ENCODE peak calls at places on chromosomes 11 and 22, in four cellular contexts. S is SK-N-SH, Z is HepG2, A is GM12878. L is an unnamed sample.

GRCh38 chr11:48063424-48063978 is 83.1 kb downstream of the PTPRJ start:
- DNase-seq in A (no peak), S (no peak), Z (no peak), L (no peak)

GRCh38 chr11:116420770-116421528 is 351.8 kb downstream of the BUD13 start:
- DNase-seq in S (no peak), A (no peak), Z (no peak), L (no peak)

GRCh38 chr11:105202844-105203548 is 63.4 kb upstream of the CARD18 start:
- DNase-seq in Z (peak; percentile 96), A (no peak), S (no peak), L (no peak)

GRCh38 chr22:48968201-48968959 is 859.3 kb downstream of the BRD1 start:
- DNase-seq in Z (peak; percentile 23), A (no peak), S (no peak), L (no peak)

GRCh38 chr22:37758698-37759097 is 49.0 kb upstream of the GCAT start:
- DNase-seq in S (no peak), Z (no peak), A (no peak), L (no peak)

GRCh38 chr22:36734171-36735058 is 30.9 kb upstream of the CACNG2 start:
- DNase-seq in A (no peak), S (no peak), Z (no peak), L (no peak)

GRCh38 chr11:117535201-117535869 is 207.7 kb downstream of the CEP164 start:
- DNase-seq in Z (no peak), S (peak; percentile 70), A (no peak), L (no peak)

GRCh38 chr11:20363500-20364411 is at the start of gene HTATIP2:
- DNase-seq in Z (no peak), A (no peak), S (no peak), L (peak; percentile 88)

GRCh38 chr11:101862410-101863233 is 52.2 kb upstream of the CEP126 start:
- DNase-seq in A (no peak), S (peak; percentile 15), Z (peak; percentile 76), L (no peak)

GRCh38 chr11:111302298-111302697 is 4.0 kb downstream of the POU2AF3 start:
- DNase-seq in Z (no peak), S (no peak), A (no peak), L (no peak)

GRCh38 chr11:57379732-57380131 is 1.2 kb downstream of the PRG3 start:
- DNase-seq in S (no peak), Z (no peak), A (no peak), L (peak; percentile 59)

GRCh38 chr22:28017859-28018258 is 98.8 kb upstream of the PITPNB start:
- DNase-seq in Z (no peak), A (no peak), S (no peak), L (no peak)

GRCh38 chr22:32712644-32713355 is 88.7 kb upstream of the TIMP3 start:
- DNase-seq in S (no peak), Z (no peak), A (no peak), L (no peak)

GRCh38 chr11:47611240-47611863 is 17.1 kb upstream of the C1QTNF4 start:
- DNase-seq in Z (no peak), S (no peak), A (peak; percentile 42), L (no peak)

GRCh38 chr11:134398644-134399292 is 13.3 kb downstream of the B3GAT1 start:
- DNase-seq in S (peak; percentile 79), Z (no peak), A (no peak), L (no peak)

GRCh38 chr11:61342207-61342803 is 9.3 kb downstream of the TKFC start:
- DNase-seq in Z (no peak), S (no peak), A (no peak), L (peak; percentile 89)

GRCh38 chr11:910044-910588 is 494 bp downstream of the CHID1 start:
- DNase-seq in Z (no peak), A (no peak), S (no peak), L (no peak)

GRCh38 chr11:64918056-64918455 is 1.0 kb upstream of the ATG2A start:
- DNase-seq in S (no peak), A (no peak), Z (peak; percentile 16), L (no peak)

GRCh38 chr11:10026514-10026913 is 267.5 kb downstream of the SBF2 start:
- DNase-seq in S (no peak), Z (no peak), A (no peak), L (no peak)

GRCh38 chr11:104856607-104857006 is 41.7 kb downstream of the CASP12 start:
- DNase-seq in A (no peak), S (no peak), Z (no peak), L (no peak)

GRCh38 chr11:1891831-1892115 is at the start of gene PRR33:
- DNase-seq in S (peak; percentile 26), A (no peak), Z (no peak), L (no peak)

GRCh38 chr22:44203203-44203602 is 22.5 kb downstream of the PARVG start:
- DNase-seq in A (no peak), S (no peak), Z (no peak), L (no peak)

GRCh38 chr22:44200855-44201550 is 20.3 kb downstream of the PARVG start:
- DNase-seq in A (no peak), Z (no peak), S (no peak), L (no peak)

GRCh38 chr22:44201556-44202129 is 20.9 kb downstream of the PARVG start:
- DNase-seq in S (no peak), A (no peak), Z (no peak), L (no peak)

GRCh38 chr22:44200451-44200850 is 19.7 kb downstream of the PARVG start:
- DNase-seq in A (no peak), S (no peak), Z (no peak), L (no peak)

GRCh38 chr22:44202261-44202789 is 21.6 kb downstream of the PARVG start:
- DNase-seq in S (no peak), A (no peak), Z (no peak), L (no peak)
- TF ChIP-seq CHD2 in S (no peak), A (no peak), Z (no peak), L (no peak)

DNA sequence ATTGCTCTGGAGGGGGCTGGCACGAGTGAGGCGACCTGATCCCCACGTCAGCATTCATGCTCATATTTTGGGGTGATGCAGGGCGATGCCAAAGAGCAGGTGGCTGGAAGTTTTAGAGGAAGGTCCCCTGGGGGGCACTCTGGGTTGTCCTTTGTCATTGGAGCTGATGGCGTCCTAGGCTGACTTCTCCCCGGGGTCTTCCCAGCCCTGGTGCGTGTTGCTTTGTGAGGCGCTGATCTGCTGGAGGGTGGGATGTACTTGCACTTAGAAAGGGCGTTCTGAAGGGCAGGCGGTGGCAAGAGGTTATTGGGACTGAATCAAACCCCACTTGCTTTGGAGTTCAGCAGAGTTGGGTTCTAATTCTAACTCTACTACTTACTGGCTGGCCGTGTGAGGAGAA is 313.3 kb downstream of the NTM start:
- DNase-seq in A (no peak), S (no peak), Z (no peak), L (no peak)
- TF ChIP-seq NFIC in A (no peak), S (no peak), Z (no peak), L (no peak)

DNA sequence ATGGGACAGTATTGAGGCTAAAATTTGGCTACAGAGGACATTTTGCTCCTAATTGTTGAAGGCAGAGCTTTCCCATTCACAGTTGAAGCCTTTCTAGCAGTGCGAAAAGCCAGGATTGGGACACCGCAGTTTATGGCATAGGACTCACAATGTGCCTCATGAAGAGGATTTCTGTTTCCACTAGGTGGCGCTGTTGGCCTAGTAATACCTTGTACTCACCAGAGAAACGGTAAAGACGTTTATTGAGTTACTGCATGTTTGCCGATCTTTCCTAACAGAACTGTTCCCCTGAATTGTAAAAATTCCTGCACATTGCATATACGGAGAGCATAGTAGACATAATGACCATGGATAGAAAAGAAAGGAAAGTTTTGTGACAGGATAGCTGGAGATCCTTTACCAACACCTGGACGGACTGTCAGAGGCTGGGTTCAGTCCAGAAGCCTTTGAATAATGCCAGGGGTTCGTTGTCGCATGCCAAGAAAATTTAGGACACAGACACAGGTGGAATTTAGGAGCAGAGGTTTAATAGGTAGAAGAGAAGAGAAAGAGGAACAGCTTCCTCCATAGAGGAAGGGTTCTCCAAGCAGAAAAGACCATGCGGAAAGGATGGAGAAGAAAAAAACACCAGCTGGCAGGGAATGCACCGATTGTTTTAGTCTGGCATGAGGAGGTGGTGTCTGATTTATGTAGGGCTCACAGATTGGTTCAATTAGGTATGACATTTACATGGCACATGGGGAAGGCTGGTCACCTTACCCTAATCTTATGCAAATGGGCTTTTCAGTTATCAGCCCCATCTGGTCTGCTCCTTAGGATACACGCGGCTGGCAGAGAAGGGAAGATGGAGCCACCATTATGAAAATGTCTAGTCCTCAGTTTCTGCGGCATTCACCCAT is 10.8 kb upstream of the OR51D1 start:
- DNase-seq in Z (peak; percentile 45), S (peak; percentile 31), A (no peak), L (peak; percentile 59)
- TF ChIP-seq CHD2 in Z (no peak), S (no peak), A (no peak), L (no peak)

DNA sequence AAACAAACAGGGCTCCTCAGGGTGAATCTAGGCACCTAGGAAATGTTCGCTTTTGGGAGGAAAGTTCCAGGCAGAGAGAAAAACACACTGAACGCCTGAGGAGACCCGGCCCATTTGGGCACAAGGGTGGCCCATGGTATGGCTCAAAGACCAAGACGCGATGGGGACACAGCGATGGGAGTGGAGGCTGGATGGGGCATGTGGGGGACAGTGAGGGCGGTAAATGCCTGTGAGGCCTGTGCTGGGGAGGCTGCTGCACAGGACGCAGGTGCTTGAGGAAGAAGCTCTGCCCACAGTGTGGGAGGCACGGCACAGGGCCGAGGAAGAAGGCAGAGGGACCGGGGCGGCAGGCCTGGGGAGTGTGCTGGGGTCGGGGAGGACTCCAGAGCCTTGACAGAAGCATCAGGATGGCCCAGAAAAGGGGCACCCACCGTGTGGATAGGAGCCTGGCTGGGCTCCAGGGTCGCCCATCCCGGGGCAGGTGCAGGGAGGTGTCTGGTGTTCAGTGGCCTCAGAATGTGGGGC is 75.9 kb upstream of the WNT11 start:
- DNase-seq in A (no peak), S (no peak), Z (no peak), L (no peak)
- TF ChIP-seq NFIC in A (no peak), S (no peak), Z (no peak), L (no peak)

GRCh38 chr11:12680246-12680939 is 6.2 kb downstream of the TEAD1 start:
- DNase-seq in S (peak; percentile 75), Z (peak; percentile 44), A (no peak), L (peak; percentile 71)
- TF ChIP-seq CHD2 in S (peak; percentile 74), Z (no peak), A (no peak), L (no peak)

GRCh38 chr11:119471329-119471728 is 48.4 kb upstream of the THY1 start:
- DNase-seq in S (no peak), A (no peak), Z (no peak), L (no peak)
- TF ChIP-seq NFIC in S (no peak), A (no peak), Z (no peak), L (no peak)

DNA sequence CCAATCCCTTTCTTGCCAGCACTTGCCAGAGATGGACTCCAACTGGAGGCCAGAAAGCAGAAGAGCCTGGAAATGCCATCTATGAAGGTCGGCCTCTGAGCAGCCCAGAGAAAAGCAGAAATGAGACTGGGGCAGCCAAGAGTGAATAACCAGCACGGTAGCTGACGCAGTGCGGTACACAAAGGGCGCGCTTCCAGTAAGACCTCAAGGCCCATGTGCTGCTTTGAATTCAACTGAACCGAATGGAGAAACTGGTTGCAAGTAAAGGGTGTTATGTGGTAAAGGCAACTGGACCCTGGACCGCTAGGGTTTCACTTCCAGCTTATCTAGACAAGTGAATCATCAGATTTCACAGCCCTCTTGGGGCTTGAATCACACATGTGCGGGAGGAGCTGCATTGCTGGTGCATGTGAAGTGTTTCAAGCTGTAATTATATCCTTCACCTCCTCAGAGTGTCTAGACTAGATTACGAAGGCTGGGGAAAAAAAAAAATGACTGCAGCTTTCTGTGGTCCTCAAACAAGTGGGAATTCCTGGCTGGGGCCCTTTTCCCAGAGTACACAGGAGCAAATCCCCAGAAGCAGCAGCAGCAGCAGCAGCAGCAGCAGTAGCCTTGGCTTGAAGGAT is 128.9 kb downstream of the CCDC34 start:
- DNase-seq in S (no peak), Z (peak; percentile 82), A (peak; percentile 91), L (peak; percentile 33)
- TF ChIP-seq CHD2 in S (no peak), Z (no peak), A (peak; percentile 84), L (no peak)

GRCh38 chr22:42932857-42933782 is 76.0 kb upstream of the ARFGAP3 start:
- DNase-seq in S (no peak), Z (no peak), A (peak; percentile 71), L (peak; percentile 47)
- TF ChIP-seq NFIC in S (no peak), Z (no peak), A (peak; percentile 91), L (no peak)

L was measured in K562.